ENCODE peak calls at places on chromosomes 6 and 20, in six cellular contexts. P is IMR-90, E is neuronal stem cell, A is mesenchymal stem cell, S is H1, C is trophoblast cell. Q is an unnamed sample.

GRCh38 chr20:47354710-47355488 is 1.6 kb downstream of the ZMYND8 start:
- DNase-seq in P (peak; percentile 71), E (no peak), A (peak; percentile 72), S (no peak), C (no peak), Q (no peak)

GRCh38 chr6:110537208-110538123 is 61.1 kb upstream of the SLC22A16 start:
- DNase-seq in P (peak; percentile 97), E (no peak), A (peak; percentile 96), S (no peak), C (peak; percentile 72), Q (no peak)

GRCh38 chr6:155528982-155529453 is 73.4 kb upstream of the NOX3 start:
- DNase-seq in P (peak; percentile 94), E (no peak), A (peak; percentile 99), S (no peak), C (peak; percentile 31), Q (no peak)

GRCh38 chr20:63498950-63499332 is at the start of gene EEF1A2:
- DNase-seq in P (no peak), E (no peak), A (no peak), S (no peak), C (peak; percentile 8), Q (peak; percentile 31)

GRCh38 chr6:152093711-152094110 is 286.2 kb downstream of the ESR1 start:
- DNase-seq in P (no peak), E (no peak), A (no peak), S (no peak), C (no peak), Q (no peak)

GRCh38 chr6:22878706-22879105 is 309.3 kb downstream of the HDGFL1 start:
- DNase-seq in P (peak; percentile 15), E (no peak), A (no peak), S (no peak), C (peak; percentile 42), Q (no peak)

GRCh38 chr6:169224185-169224695 is 29.4 kb downstream of the THBS2 start:
- DNase-seq in P (peak; percentile 92), E (no peak), A (no peak), S (no peak), C (no peak), Q (no peak)

GRCh38 chr6:133671376-133671775 is 217.5 kb upstream of the TCF21 start:
- DNase-seq in P (no peak), E (no peak), A (no peak), S (no peak), C (no peak), Q (no peak)

GRCh38 chr20:46894579-46894958 is at the start of gene EYA2:
- DNase-seq in P (peak; percentile 25), E (peak; percentile 24), A (no peak), S (no peak), C (peak; percentile 31), Q (peak; percentile 53)

GRCh38 chr6:34490390-34491090 is 24.7 kb downstream of the PACSIN1 start:
- DNase-seq in P (no peak), E (no peak), A (peak; percentile 5), S (no peak), C (no peak), Q (peak; percentile 58)

GRCh38 chr20:49717693-49718092 is 4.0 kb upstream of the B4GALT5 start:
- DNase-seq in P (peak; percentile 7), E (no peak), A (no peak), S (no peak), C (peak; percentile 93), Q (no peak)

GRCh38 chr6:144063744-144064401 is 31.5 kb downstream of the SF3B5 start:
- DNase-seq in P (no peak), E (peak; percentile 74), A (peak; percentile 56), S (no peak), C (peak; percentile 82), Q (peak; percentile 82)

GRCh38 chr6:95448208-95448607 is 129.1 kb upstream of the MANEA start:
- DNase-seq in P (no peak), E (no peak), A (no peak), S (no peak), C (no peak), Q (no peak)

GRCh38 chr6:48825501-48826317 is 637.3 kb downstream of the MMUT start:
- DNase-seq in P (peak; percentile 49), E (no peak), A (peak; percentile 13), S (no peak), C (peak; percentile 43), Q (no peak)

GRCh38 chr6:48826318-48826595 is 636.8 kb downstream of the MMUT start:
- DNase-seq in P (no peak), E (no peak), A (no peak), S (no peak), C (no peak), Q (no peak)

GRCh38 chr6:48826884-48827701 is 636.0 kb downstream of the MMUT start:
- DNase-seq in P (peak; percentile 97), E (no peak), A (peak; percentile 93), S (no peak), C (peak; percentile 93), Q (no peak)
- H2AFZ ChIP-seq in P (peak overlapping the region; percentile 44), E (no peak overlapping the region), A (no peak overlapping the region), S (no peak overlapping the region), C (no peak overlapping the region), Q (no peak overlapping the region)

DNA sequence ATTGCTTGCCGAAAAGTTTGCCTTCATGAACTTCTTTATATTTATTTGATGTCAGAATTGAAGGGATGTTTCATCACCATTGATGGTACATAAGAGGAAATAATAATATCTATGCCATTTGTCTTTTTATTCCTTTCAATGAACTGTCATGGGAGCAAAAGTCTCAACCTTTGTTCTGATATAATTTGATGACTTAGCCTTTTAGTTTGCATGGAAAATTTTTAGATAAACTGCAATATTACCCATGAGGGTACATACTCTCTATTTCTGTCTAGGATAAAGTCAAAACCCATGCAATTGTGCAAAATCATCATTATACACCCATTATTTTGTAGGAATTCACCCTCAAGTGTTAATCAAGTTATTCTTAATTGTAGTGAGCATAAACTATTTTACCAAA is 15.9 kb downstream of the TBXT start:
- DNase-seq in P (no peak), E (no peak), A (no peak), S (no peak), C (no peak), Q (no peak)
- H4K91ac ChIP-seq in P (no peak overlapping the region), E (no peak overlapping the region), A (no peak overlapping the region), S (no peak overlapping the region), C (no peak overlapping the region), Q (no peak overlapping the region)

DNA sequence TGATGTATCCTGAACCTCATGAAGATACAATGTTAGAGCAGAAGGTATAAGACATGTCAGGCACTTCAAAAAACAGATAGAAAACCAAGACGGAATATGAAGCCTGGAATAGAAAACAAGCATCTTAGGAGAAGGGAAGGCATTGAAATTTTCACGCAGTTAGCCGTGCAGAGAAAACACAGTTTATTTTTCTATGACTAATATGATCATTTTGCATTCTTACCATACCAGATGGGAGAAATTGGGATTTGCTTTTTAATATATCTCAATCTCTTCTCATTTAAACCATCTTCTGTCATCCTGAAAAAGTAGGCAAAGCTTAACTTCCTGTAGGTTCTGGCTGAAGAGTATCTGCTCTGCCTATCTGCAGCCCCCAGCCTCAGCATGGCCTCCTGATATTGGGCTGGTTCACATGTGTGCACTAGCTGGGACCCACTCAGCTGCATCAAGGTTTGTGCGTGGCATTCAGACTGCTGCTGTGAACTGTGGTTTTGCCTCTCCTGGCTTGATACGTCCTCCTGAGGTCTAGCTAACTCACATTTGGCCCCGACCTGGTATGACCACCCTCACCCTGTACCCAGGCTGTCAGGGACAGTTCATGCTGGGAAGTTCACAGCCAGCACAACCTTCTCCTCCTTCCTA is 392.5 kb upstream of the SASH1 start:
- DNase-seq in P (peak; percentile 35), E (no peak), A (peak; percentile 26), S (no peak), C (no peak), Q (no peak)
- H2AFZ ChIP-seq in P (peak overlapping the region; percentile 84), E (no peak overlapping the region), A (peak overlapping the region; percentile 3), S (peak overlapping the region; percentile 91), C (no peak overlapping the region), Q (no peak overlapping the region)

GRCh38 chr20:40081653-40082052 is 607.4 kb downstream of the MAFB start:
- DNase-seq in P (no peak), E (no peak), A (no peak), S (no peak), C (no peak), Q (no peak)
- H4K91ac ChIP-seq in P (no peak overlapping the region), E (no peak overlapping the region), A (no peak overlapping the region), S (no peak overlapping the region), C (no peak overlapping the region), Q (no peak overlapping the region)

GRCh38 chr6:118882314-118882905 is 11.5 kb upstream of the ASF1A start:
- DNase-seq in P (no peak), E (no peak), A (no peak), S (no peak), C (no peak), Q (no peak)
- H2AFZ ChIP-seq in P (no peak overlapping the region), E (no peak overlapping the region), A (no peak overlapping the region), S (peak overlapping the region; percentile 37), C (no peak overlapping the region), Q (peak overlapping the region; percentile 37)

GRCh38 chr6:149929422-149929821 is 6.5 kb upstream of the RAET1G start:
- DNase-seq in P (no peak), E (no peak), A (no peak), S (no peak), C (no peak), Q (no peak)
- H4K91ac ChIP-seq in P (no peak overlapping the region), E (no peak overlapping the region), A (no peak overlapping the region), S (no peak overlapping the region), C (no peak overlapping the region), Q (no peak overlapping the region)

GRCh38 chr6:150418825-150419594 is 50.2 kb downstream of the IYD start:
- DNase-seq in P (peak; percentile 36), E (peak; percentile 21), A (peak; percentile 58), S (peak; percentile 17), C (peak; percentile 75), Q (peak; percentile 61)

GRCh38 chr6:150420428-150420827 is 51.6 kb downstream of the IYD start:
- DNase-seq in P (no peak), E (no peak), A (no peak), S (no peak), C (no peak), Q (no peak)

GRCh38 chr6:150417899-150418824 is 49.4 kb downstream of the IYD start:
- DNase-seq in P (peak; percentile 84), E (peak; percentile 39), A (peak; percentile 81), S (no peak), C (peak; percentile 85), Q (no peak)

GRCh38 chr6:150416120-150416519 is 47.3 kb downstream of the IYD start:
- DNase-seq in P (no peak), E (no peak), A (no peak), S (no peak), C (no peak), Q (no peak)

DNA sequence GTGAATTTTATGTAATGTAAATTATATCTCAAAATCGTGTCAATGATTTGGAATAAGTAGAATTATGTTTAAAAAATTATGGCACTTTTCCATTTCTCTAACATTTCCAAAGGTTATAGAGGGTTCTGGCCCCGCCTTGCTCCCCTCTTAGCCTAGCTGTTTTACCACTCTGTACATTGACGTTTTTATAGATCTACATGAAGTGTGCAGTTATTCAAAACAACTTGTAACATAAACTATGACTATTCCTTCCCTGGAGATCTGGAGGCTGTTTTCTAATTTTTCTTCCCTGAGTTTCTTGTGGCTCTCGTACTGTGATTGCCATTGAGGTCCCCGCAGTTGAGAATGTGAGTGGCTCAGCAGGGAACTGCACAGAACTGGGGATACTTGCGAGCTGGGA is 48.4 kb downstream of the IYD start:
- DNase-seq in P (no peak), E (no peak), A (no peak), S (no peak), C (no peak), Q (no peak)
- H2AFZ ChIP-seq in P (no peak overlapping the region), E (peak overlapping the region; percentile 55), A (no peak overlapping the region), S (no peak overlapping the region), C (no peak overlapping the region), Q (no peak overlapping the region)